ENCODE peak calls at places on chromosomes 16 and 17, in nine cellular contexts. O is epithelial cell of prostate; Z is amniotic epithelial cell; I is iris pigment epithelial cell; P is RCC 7860; G is activated CD8-positive, alpha-beta memory T cell treated with anti-CD3 and anti-CD28 coated beads, Interleukin-2, amount 50 U/mL, for 4 hours; D is C1 segment of cervical spinal cord; C is CD4-positive, alpha-beta T cell; H is stimulated activated CD4-positive, alpha-beta T cell treated with anti-CD3 and anti-CD28 coated beads, TNF-alpha, amount 100 ng/mL, for 48 hours. W is an unnamed sample.

GRCh38 chr17:63425478-63425877 is 20.6 kb downstream of the CYB561 start:
- DNase-seq in G (peak), O (no peak), Z (peak), H (peak), D (no peak), I (peak), C (peak), P (peak), W (peak)

GRCh38 chr16:11816123-11816522 is 19.1 kb upstream of the ZC3H7A start:
- DNase-seq in G (no peak), O (no peak), Z (no peak), C (no peak), D (no peak), P (no peak), I (no peak), H (no peak), W (no peak)

GRCh38 chr17:81401727-81402529 is 6.7 kb downstream of the BAHCC1 start:
- DNase-seq in I (peak), C (no peak), H (no peak), O (no peak), D (no peak), P (no peak), Z (peak), G (no peak), W (no peak)

GRCh38 chr17:59572301-59572924 is 7.0 kb downstream of the DHX40 start:
- DNase-seq in C (no peak), I (peak), O (no peak), P (no peak), H (no peak), G (no peak), Z (peak), D (no peak), W (no peak)

GRCh38 chr17:74424117-74424516 is 7.8 kb upstream of the GPRC5C start:
- DNase-seq in P (no peak), C (no peak), Z (no peak), D (no peak), G (no peak), O (no peak), H (no peak), I (no peak), W (no peak)

GRCh38 chr16:11258553-11259287 is 2.7 kb upstream of the SOCS1 start:
- DNase-seq in Z (no peak), H (no peak), D (peak), G (no peak), I (peak), C (peak), P (no peak), O (no peak), W (peak)

GRCh38 chr17:283911-284675 is 68.5 kb downstream of the RPH3AL start:
- DNase-seq in P (no peak), I (no peak), H (no peak), Z (no peak), D (no peak), C (no peak), O (no peak), G (no peak), W (no peak)

GRCh38 chr17:61352408-61352770 is 47.3 kb upstream of the TBX2 start:
- DNase-seq in D (no peak), Z (no peak), C (no peak), O (no peak), P (no peak), G (no peak), H (no peak), I (no peak), W (no peak)

GRCh38 chr16:4316732-4317461 is 1.0 kb downstream of the GLIS2 start:
- DNase-seq in O (no peak), I (no peak), H (no peak), D (peak), Z (no peak), P (peak), G (no peak), C (no peak), W (no peak)